ENCODE peak calls at places on chromosomes 7 and 10, in four cellular contexts. One of them, this sample, is unnamed.

GRCh38 chr7:128738570-128739047 is 550 bp upstream of the CALU start:
- DNase-seq in NT2/D1: no peak
- DNase-seq in neural crest cell: no peak
- DNase-seq in PC-3: no peak
- DNase-seq in this sample: no peak

GRCh38 chr7:98702021-98702420 is 84.9 kb downstream of the NPTX2 start:
- DNase-seq in NT2/D1: no peak
- DNase-seq in PC-3: no peak
- DNase-seq in neural crest cell: no peak
- DNase-seq in this sample: no peak

GRCh38 chr7:78083466-78084120 is 285.0 kb downstream of the PHTF2 start:
- DNase-seq in NT2/D1: no peak
- DNase-seq in PC-3: peak
- DNase-seq in neural crest cell: no peak
- DNase-seq in this sample: no peak

GRCh38 chr7:123208793-123209192 is 9.0 kb upstream of the SLC13A1 start:
- DNase-seq in NT2/D1: no peak
- DNase-seq in PC-3: peak
- DNase-seq in neural crest cell: no peak
- DNase-seq in this sample: peak

GRCh38 chr7:155355176-155355575 is 57.5 kb downstream of the INSIG1 start:
- DNase-seq in NT2/D1: no peak
- DNase-seq in PC-3: no peak
- DNase-seq in neural crest cell: no peak
- DNase-seq in this sample: no peak

GRCh38 chr10:78179886-78180285 is 146.2 kb downstream of the RPS24 start:
- DNase-seq in neural crest cell: no peak
- DNase-seq in NT2/D1: no peak
- DNase-seq in PC-3: no peak
- DNase-seq in this sample: no peak

GRCh38 chr7:132380065-132380464 is 196.2 kb downstream of the PLXNA4 start:
- DNase-seq in neural crest cell: no peak
- DNase-seq in PC-3: no peak
- DNase-seq in NT2/D1: no peak
- DNase-seq in this sample: peak

GRCh38 chr10:58028597-58029366 is 238.9 kb downstream of the IPMK start:
- DNase-seq in neural crest cell: no peak
- DNase-seq in NT2/D1: no peak
- DNase-seq in PC-3: peak
- DNase-seq in this sample: no peak

GRCh38 chr10:60130130-60130579 is 223.8 kb upstream of the CCDC6 start:
- DNase-seq in neural crest cell: no peak
- DNase-seq in NT2/D1: peak
- DNase-seq in PC-3: no peak
- DNase-seq in this sample: peak

GRCh38 chr7:75876126-75876881 is 2.5 kb upstream of the RHBDD2 start:
- DNase-seq in neural crest cell: no peak
- DNase-seq in NT2/D1: no peak
- DNase-seq in PC-3: no peak
- DNase-seq in this sample: peak

GRCh38 chr7:68248973-68249372 is 1252.3 kb downstream of the TYW1 start:
- DNase-seq in neural crest cell: no peak
- DNase-seq in PC-3: no peak
- DNase-seq in NT2/D1: no peak
- DNase-seq in this sample: no peak

GRCh38 chr7:104973909-104974415 is 40.0 kb upstream of the KMT2E start:
- DNase-seq in NT2/D1: no peak
- DNase-seq in PC-3: no peak
- DNase-seq in neural crest cell: no peak
- DNase-seq in this sample: no peak

GRCh38 chr7:137846588-137847417 is at the start of gene DGKI:
- DNase-seq in PC-3: no peak
- DNase-seq in neural crest cell: peak
- DNase-seq in NT2/D1: no peak
- DNase-seq in this sample: peak

GRCh38 chr7:101250324-101250723 is 5.4 kb upstream of the FIS1 start:
- DNase-seq in neural crest cell: no peak
- DNase-seq in NT2/D1: no peak
- DNase-seq in PC-3: no peak
- DNase-seq in this sample: no peak

GRCh38 chr10:92125169-92125543 is 165.7 kb downstream of the CPEB3 start:
- DNase-seq in PC-3: no peak
- DNase-seq in NT2/D1: no peak
- DNase-seq in neural crest cell: no peak
- DNase-seq in this sample: no peak

GRCh38 chr7:149558149-149558861 is 60.7 kb upstream of the ZNF746 start:
- DNase-seq in PC-3: peak
- DNase-seq in neural crest cell: no peak
- DNase-seq in NT2/D1: no peak
- DNase-seq in this sample: no peak

GRCh38 chr7:148729984-148730733 is 31.5 kb downstream of the CUL1 start:
- DNase-seq in NT2/D1: no peak
- DNase-seq in neural crest cell: no peak
- DNase-seq in PC-3: peak
- DNase-seq in this sample: no peak